ENCODE peak calls at places on chromosomes 6 and 20, in five cellular contexts. One of them, this sample, is unnamed.

GRCh38 chr6:23874985-23875384 is 251.0 kb upstream of the NRSN1 start:
- DNase-seq in GM06990: no peak
- DNase-seq in CD14-positive monocyte: no peak
- DNase-seq in MCF 10A: no peak
- DNase-seq in mucosa of descending colon: no peak
- DNase-seq in this sample: no peak

GRCh38 chr20:48758206-48758820 is 69.5 kb downstream of the PREX1 start:
- DNase-seq in mucosa of descending colon: no peak
- DNase-seq in GM06990: no peak
- DNase-seq in MCF 10A: no peak
- DNase-seq in CD14-positive monocyte: no peak
- DNase-seq in this sample: no peak

GRCh38 chr6:105326838-105327745 is 75.8 kb downstream of the PREP start:
- DNase-seq in mucosa of descending colon: no peak
- DNase-seq in GM06990: no peak
- DNase-seq in MCF 10A: peak; percentile 77
- DNase-seq in CD14-positive monocyte: no peak
- DNase-seq in this sample: no peak

GRCh38 chr6:141780296-141780695 is 352.4 kb upstream of the GJE1 start:
- DNase-seq in MCF 10A: no peak
- DNase-seq in mucosa of descending colon: no peak
- DNase-seq in GM06990: no peak
- DNase-seq in CD14-positive monocyte: no peak
- DNase-seq in this sample: no peak

GRCh38 chr6:22149501-22150490 is 147.0 kb downstream of the PRL start:
- DNase-seq in CD14-positive monocyte: no peak
- DNase-seq in mucosa of descending colon: no peak
- DNase-seq in MCF 10A: no peak
- DNase-seq in GM06990: no peak
- DNase-seq in this sample: no peak

GRCh38 chr6:33549196-33549595 is 30.9 kb downstream of the BAK1 start:
- DNase-seq in CD14-positive monocyte: no peak
- DNase-seq in GM06990: no peak
- DNase-seq in MCF 10A: peak; percentile 35
- DNase-seq in mucosa of descending colon: no peak
- DNase-seq in this sample: no peak

GRCh38 chr6:147738516-147739187 is 230.2 kb downstream of the SAMD5 start:
- DNase-seq in GM06990: no peak
- DNase-seq in CD14-positive monocyte: no peak
- DNase-seq in mucosa of descending colon: no peak
- DNase-seq in MCF 10A: peak; percentile 21
- DNase-seq in this sample: no peak

GRCh38 chr6:5776104-5776503 is 230.6 kb downstream of the NRN1 start:
- DNase-seq in CD14-positive monocyte: no peak
- DNase-seq in MCF 10A: no peak
- DNase-seq in mucosa of descending colon: no peak
- DNase-seq in GM06990: no peak
- DNase-seq in this sample: no peak

GRCh38 chr6:72619883-72620696 is 1.8 kb upstream of the KCNQ5 start:
- DNase-seq in GM06990: peak; percentile 81
- DNase-seq in CD14-positive monocyte: no peak
- DNase-seq in MCF 10A: no peak
- DNase-seq in mucosa of descending colon: peak; percentile 66
- DNase-seq in this sample: peak; percentile 83

GRCh38 chr6:15796844-15797243 is 134.0 kb upstream of the DTNBP1 start:
- DNase-seq in CD14-positive monocyte: no peak
- DNase-seq in GM06990: no peak
- DNase-seq in MCF 10A: peak; percentile 27
- DNase-seq in mucosa of descending colon: no peak
- DNase-seq in this sample: no peak

GRCh38 chr6:7727150-7727950 is 1.5 kb downstream of the BMP6 start:
- DNase-seq in GM06990: peak; percentile 36
- DNase-seq in CD14-positive monocyte: no peak
- DNase-seq in mucosa of descending colon: no peak
- DNase-seq in MCF 10A: no peak
- DNase-seq in this sample: peak; percentile 64

GRCh38 chr6:68008445-68008844 is 626.6 kb upstream of the ADGRB3 start:
- DNase-seq in CD14-positive monocyte: no peak
- DNase-seq in mucosa of descending colon: no peak
- DNase-seq in GM06990: peak; percentile 21
- DNase-seq in MCF 10A: no peak
- DNase-seq in this sample: peak; percentile 22

GRCh38 chr6:120077489-120077888 is 727.9 kb upstream of the MAN1A1 start:
- DNase-seq in GM06990: no peak
- DNase-seq in MCF 10A: peak; percentile 55
- DNase-seq in CD14-positive monocyte: no peak
- DNase-seq in mucosa of descending colon: no peak
- DNase-seq in this sample: no peak
- TF ChIP-seq CTCF in GM06990: no peak
- TF ChIP-seq CTCF in MCF 10A: peak; percentile 30
- TF ChIP-seq CTCF in CD14-positive monocyte: no peak
- TF ChIP-seq CTCF in mucosa of descending colon: no peak
- TF ChIP-seq CTCF in this sample: peak; percentile 12

DNA sequence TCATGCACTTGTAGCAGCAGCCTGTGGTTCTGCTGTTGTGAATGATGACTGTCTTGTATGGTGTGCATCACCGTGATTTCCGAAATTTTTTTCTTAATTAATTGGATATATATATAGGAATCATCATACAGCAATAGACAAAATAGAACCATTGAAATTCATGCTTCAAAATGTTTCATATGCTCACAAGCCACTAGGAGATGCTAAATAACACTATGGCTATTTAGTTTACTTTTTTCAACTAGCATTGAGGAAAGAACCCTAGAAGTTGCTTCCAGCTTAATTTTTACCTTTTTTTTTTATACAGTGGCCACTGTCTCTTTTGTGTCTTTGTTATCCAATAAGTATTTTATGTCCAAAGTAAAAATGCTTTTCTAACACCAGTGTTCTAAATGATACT is 485.4 kb downstream of the CDKAL1 start:
- DNase-seq in CD14-positive monocyte: no peak
- DNase-seq in MCF 10A: no peak
- DNase-seq in GM06990: no peak
- DNase-seq in mucosa of descending colon: no peak
- DNase-seq in this sample: no peak
- TF ChIP-seq CTCF in CD14-positive monocyte: no peak
- TF ChIP-seq CTCF in MCF 10A: peak; percentile 36
- TF ChIP-seq CTCF in GM06990: peak; percentile 29
- TF ChIP-seq CTCF in mucosa of descending colon: no peak
- TF ChIP-seq CTCF in this sample: no peak

DNA sequence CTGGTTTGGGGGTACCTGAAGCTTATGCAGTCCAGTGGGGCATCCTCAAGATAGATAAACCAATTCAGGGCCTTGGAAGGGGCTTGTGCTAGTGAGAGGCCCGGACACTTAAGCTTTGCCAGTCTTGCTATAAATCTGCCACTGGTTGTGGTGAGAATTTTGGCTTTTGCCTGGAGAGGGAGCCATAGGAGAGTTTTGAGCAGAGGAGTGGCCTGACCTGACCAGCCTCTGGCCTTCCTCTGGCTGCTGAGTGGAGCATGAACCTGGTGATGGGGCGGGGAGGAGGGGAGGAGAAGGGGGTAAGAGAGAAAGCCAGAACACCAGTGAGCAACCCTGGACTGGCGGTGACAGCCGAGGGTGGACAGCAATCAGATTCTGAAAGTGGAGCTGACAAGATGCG is 7.1 kb downstream of the TMEM74B start:
- DNase-seq in mucosa of descending colon: no peak
- DNase-seq in MCF 10A: peak; percentile 15
- DNase-seq in CD14-positive monocyte: no peak
- DNase-seq in GM06990: no peak
- DNase-seq in this sample: no peak
- TF ChIP-seq CTCF in mucosa of descending colon: no peak
- TF ChIP-seq CTCF in MCF 10A: no peak
- TF ChIP-seq CTCF in CD14-positive monocyte: no peak
- TF ChIP-seq CTCF in GM06990: peak; percentile 7
- TF ChIP-seq CTCF in this sample: no peak

DNA sequence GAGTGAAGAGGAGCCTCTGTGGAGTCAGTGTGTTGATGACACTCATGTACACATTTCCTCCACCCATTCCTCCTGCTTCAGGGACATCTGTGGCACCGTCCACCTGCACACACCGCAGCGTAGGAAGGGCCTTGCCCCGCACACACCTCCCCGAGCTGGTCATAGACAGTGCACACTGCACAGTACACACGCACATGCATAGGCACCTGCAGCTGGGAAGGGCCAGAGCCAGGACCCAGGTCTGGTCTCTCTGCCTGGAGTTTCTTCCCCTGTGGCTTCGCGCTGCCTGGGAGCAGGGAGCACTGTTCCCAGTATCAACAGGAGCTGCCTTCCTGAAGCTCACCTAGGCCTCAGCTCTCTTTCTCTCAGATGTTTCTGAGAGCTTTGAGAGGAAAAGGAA is 340.5 kb downstream of the TAF4 start:
- DNase-seq in CD14-positive monocyte: no peak
- DNase-seq in GM06990: no peak
- DNase-seq in MCF 10A: no peak
- DNase-seq in mucosa of descending colon: peak; percentile 29
- DNase-seq in this sample: no peak
- TF ChIP-seq CTCF in CD14-positive monocyte: no peak
- TF ChIP-seq CTCF in GM06990: no peak
- TF ChIP-seq CTCF in MCF 10A: no peak
- TF ChIP-seq CTCF in mucosa of descending colon: no peak
- TF ChIP-seq CTCF in this sample: no peak

GRCh38 chr6:81051952-81052351 is 700.5 kb downstream of the TENT5A start:
- DNase-seq in GM06990: no peak
- DNase-seq in MCF 10A: no peak
- DNase-seq in mucosa of descending colon: no peak
- DNase-seq in CD14-positive monocyte: no peak
- DNase-seq in this sample: no peak
- TF ChIP-seq CTCF in GM06990: no peak
- TF ChIP-seq CTCF in MCF 10A: no peak
- TF ChIP-seq CTCF in mucosa of descending colon: no peak
- TF ChIP-seq CTCF in CD14-positive monocyte: no peak
- TF ChIP-seq CTCF in this sample: no peak

GRCh38 chr6:137869781-137870180 is 2.7 kb downstream of the TNFAIP3 start:
- DNase-seq in GM06990: no peak
- DNase-seq in CD14-positive monocyte: no peak
- DNase-seq in mucosa of descending colon: no peak
- DNase-seq in MCF 10A: no peak
- DNase-seq in this sample: no peak

GRCh38 chr6:137871299-137871698 is 4.2 kb downstream of the TNFAIP3 start:
- DNase-seq in MCF 10A: peak; percentile 18
- DNase-seq in mucosa of descending colon: no peak
- DNase-seq in CD14-positive monocyte: no peak
- DNase-seq in GM06990: no peak
- DNase-seq in this sample: no peak

GRCh38 chr6:137870286-137870685 is 3.2 kb downstream of the TNFAIP3 start:
- DNase-seq in GM06990: no peak
- DNase-seq in mucosa of descending colon: no peak
- DNase-seq in MCF 10A: peak; percentile 20
- DNase-seq in CD14-positive monocyte: no peak
- DNase-seq in this sample: no peak

GRCh38 chr6:137872071-137872470 is 5.0 kb downstream of the TNFAIP3 start:
- DNase-seq in CD14-positive monocyte: no peak
- DNase-seq in GM06990: no peak
- DNase-seq in MCF 10A: peak; percentile 28
- DNase-seq in mucosa of descending colon: no peak
- DNase-seq in this sample: no peak

DNA sequence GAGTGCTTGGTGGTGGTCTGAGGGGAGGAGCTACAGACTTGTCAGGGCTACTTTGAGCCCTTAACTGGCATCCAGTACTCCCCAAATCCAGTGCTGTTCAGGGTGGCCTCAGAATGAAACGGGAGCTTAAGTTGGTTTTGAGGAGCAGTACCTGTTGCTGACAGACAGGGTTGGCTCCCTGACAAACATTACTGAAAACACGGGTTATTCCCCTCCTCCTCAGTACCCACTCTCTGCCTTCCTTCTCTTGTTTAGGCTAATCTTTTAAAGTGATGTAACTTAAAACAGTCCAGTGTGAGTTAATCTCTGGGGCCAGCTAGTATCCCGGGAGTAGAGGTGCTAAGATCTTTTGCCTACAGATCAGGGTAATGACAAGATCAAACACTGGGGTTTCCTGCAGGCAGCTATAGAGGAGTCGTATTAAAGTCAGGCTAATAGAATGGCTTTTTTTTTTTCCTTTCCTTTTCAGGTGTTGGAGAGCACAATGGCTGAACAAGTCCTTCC is 3.7 kb downstream of the TNFAIP3 start:
- DNase-seq in CD14-positive monocyte: no peak
- DNase-seq in MCF 10A: peak; percentile 70
- DNase-seq in mucosa of descending colon: no peak
- DNase-seq in GM06990: peak; percentile 35
- DNase-seq in this sample: peak; percentile 68
- TF ChIP-seq CTCF in CD14-positive monocyte: no peak
- TF ChIP-seq CTCF in MCF 10A: peak; percentile 29
- TF ChIP-seq CTCF in mucosa of descending colon: no peak
- TF ChIP-seq CTCF in GM06990: peak; percentile 10
- TF ChIP-seq CTCF in this sample: no peak

GRCh38 chr20:47665221-47665991 is 119.9 kb downstream of the SULF2 start:
- DNase-seq in MCF 10A: peak; percentile 69
- DNase-seq in GM06990: no peak
- DNase-seq in CD14-positive monocyte: no peak
- DNase-seq in mucosa of descending colon: no peak
- DNase-seq in this sample: no peak
- TF ChIP-seq CTCF in MCF 10A: no peak
- TF ChIP-seq CTCF in GM06990: no peak
- TF ChIP-seq CTCF in CD14-positive monocyte: no peak
- TF ChIP-seq CTCF in mucosa of descending colon: no peak
- TF ChIP-seq CTCF in this sample: no peak

DNA sequence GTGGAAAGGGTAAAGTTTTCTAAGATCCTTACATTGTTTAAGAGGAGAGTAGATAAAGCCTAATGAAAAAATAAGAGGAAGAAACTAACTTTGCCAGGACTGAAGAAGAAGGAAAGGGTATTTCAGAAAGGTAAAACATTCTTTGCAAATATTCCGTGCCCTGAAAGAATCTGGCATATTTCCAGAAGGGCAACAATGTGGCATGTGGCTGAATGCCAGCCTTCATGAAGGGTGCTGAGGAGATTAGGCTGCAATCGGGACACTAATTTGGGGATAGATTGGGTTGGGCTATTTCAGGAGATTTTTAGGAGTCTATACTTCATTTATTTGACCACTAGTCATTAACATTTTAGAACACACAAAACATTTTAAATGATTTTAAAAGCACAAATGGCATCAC is 16.2 kb upstream of the UFL1 start:
- DNase-seq in CD14-positive monocyte: no peak
- DNase-seq in GM06990: no peak
- DNase-seq in MCF 10A: no peak
- DNase-seq in mucosa of descending colon: no peak
- DNase-seq in this sample: no peak
- TF ChIP-seq CTCF in CD14-positive monocyte: no peak
- TF ChIP-seq CTCF in GM06990: no peak
- TF ChIP-seq CTCF in MCF 10A: no peak
- TF ChIP-seq CTCF in mucosa of descending colon: no peak
- TF ChIP-seq CTCF in this sample: no peak